ENCODE peak calls at places on chromosomes 4 and X, in six cellular contexts. R is EH; B is upper lobe of right lung; M is PC-9; C is endothelial cell; Z is central memory CD8-positive, alpha-beta T cell. X is an unnamed sample.

GRCh38 chr4:72969957-72970356 is 99.6 kb downstream of the COX18 start:
- DNase-seq in C (no peak), M (no peak), R (peak; percentile 36), Z (no peak), B (no peak), X (no peak)

GRCh38 chrX:115311666-115312065 is 22.2 kb downstream of the LUZP4 start:
- DNase-seq in M (no peak), Z (no peak), R (no peak), C (peak; percentile 51), B (no peak), X (no peak)

GRCh38 chrX:54248309-54248708 is 65.3 kb upstream of the FAM120C start:
- DNase-seq in C (no peak), R (peak; percentile 21), M (peak; percentile 50), Z (no peak), B (no peak), X (no peak)

GRCh38 chrX:2664497-2664896 is 26.6 kb upstream of the CD99 start:
- DNase-seq in Z (no peak), M (no peak), R (peak; percentile 46), B (no peak), C (no peak), X (no peak)

GRCh38 chrX:119251381-119251780 is 15.3 kb downstream of the PGRMC1 start:
- DNase-seq in C (no peak), R (no peak), B (no peak), M (no peak), Z (no peak), X (no peak)

GRCh38 chr4:133146574-133147198 is 2.4 kb upstream of the PCDH10 start:
- DNase-seq in B (no peak), C (peak; percentile 78), M (no peak), Z (no peak), R (peak; percentile 58), X (no peak)

GRCh38 chrX:134626434-134626833 is 31.8 kb downstream of the PLAC1 start:
- DNase-seq in M (no peak), Z (no peak), C (no peak), R (peak; percentile 46), B (no peak), X (no peak)

GRCh38 chr4:164012396-164013027 is 518.0 kb downstream of the TMA16 start:
- DNase-seq in B (no peak), C (peak; percentile 58), M (no peak), R (no peak), Z (no peak), X (no peak)

GRCh38 chrX:54928876-54929275 is 8.3 kb downstream of the TRO start:
- DNase-seq in Z (no peak), R (no peak), M (no peak), B (no peak), C (no peak), X (no peak)

GRCh38 chr4:31183256-31183655 is 463.1 kb downstream of the PCDH7 start:
- DNase-seq in C (no peak), Z (no peak), B (no peak), R (no peak), M (no peak), X (no peak)

GRCh38 chr4:94032754-94033153 is 174.9 kb upstream of the SMARCAD1 start:
- DNase-seq in Z (no peak), R (peak; percentile 3), B (no peak), M (no peak), C (no peak), X (no peak)

GRCh38 chrX:50704987-50705386 is 109.0 kb downstream of the SHROOM4 start:
- DNase-seq in M (no peak), R (peak; percentile 25), C (no peak), Z (no peak), B (no peak), X (no peak)

GRCh38 chr4:163755013-163755412 is 260.5 kb downstream of the TMA16 start:
- DNase-seq in R (no peak), B (no peak), C (no peak), M (no peak), Z (no peak), X (no peak)

GRCh38 chr4:15245006-15245530 is 182.8 kb upstream of the C1QTNF7 start:
- DNase-seq in C (no peak), M (no peak), B (no peak), Z (no peak), R (no peak), X (no peak)

GRCh38 chrX:43805579-43805978 is 76.7 kb downstream of the MAOB start:
- DNase-seq in C (no peak), B (no peak), Z (no peak), R (no peak), M (no peak), X (no peak)

GRCh38 chrX:38458071-38458470 is 103.3 kb upstream of the TSPAN7 start:
- DNase-seq in C (no peak), M (no peak), R (no peak), B (no peak), Z (no peak), X (no peak)

GRCh38 chr4:158018090-158018808 is 154.6 kb downstream of the GASK1B start:
- DNase-seq in M (no peak), R (no peak), B (no peak), C (no peak), Z (no peak), X (no peak)

GRCh38 chrX:139560221-139560620 is 29.7 kb downstream of the F9 start:
- DNase-seq in B (no peak), Z (no peak), C (no peak), R (peak; percentile 30), M (no peak), X (peak; percentile 11)

GRCh38 chr4:47837582-47838294 is at the start of gene CORIN:
- DNase-seq in M (no peak), Z (no peak), B (peak; percentile 70), R (no peak), C (no peak), X (no peak)

GRCh38 chr4:1531683-1532548 is 125.7 kb upstream of the NKX1-1 start:
- DNase-seq in M (no peak), Z (no peak), R (no peak), B (no peak), C (no peak), X (no peak)

GRCh38 chrX:134985479-134985878 is 5.3 kb upstream of the SMIM10 start:
- DNase-seq in B (no peak), Z (no peak), C (no peak), M (no peak), R (no peak), X (no peak)

GRCh38 chr4:2913168-2913567 is 50.0 kb downstream of the NOP14 start:
- DNase-seq in R (no peak), C (no peak), M (no peak), Z (no peak), B (peak; percentile 80), X (no peak)

GRCh38 chr4:76987153-76987562 is 37.6 kb downstream of the SEPTIN11 start:
- DNase-seq in M (no peak), C (no peak), B (no peak), R (peak; percentile 99), Z (no peak), X (peak; percentile 99)

GRCh38 chrX:107571296-107571998 is 56.9 kb upstream of the PRPS1 start:
- DNase-seq in M (peak; percentile 91), C (no peak), Z (no peak), R (peak; percentile 95), B (no peak), X (peak; percentile 77)

X was measured in GM04503.